ENCODE peak calls at places on chromosomes 7 and 10, in four cellular contexts. One of them, this sample, is unnamed.

GRCh38 chr7:132095111-132095765 is 481.0 kb downstream of the PLXNA4 start:
- DNase-seq in GM12878: no peak
- DNase-seq in HepG2: no peak
- DNase-seq in K562: no peak
- DNase-seq in this sample: no peak

GRCh38 chr10:91883549-91884542 is 25.4 kb downstream of the FGFBP3 start:
- DNase-seq in GM12878: no peak
- DNase-seq in HepG2: peak
- DNase-seq in K562: no peak
- DNase-seq in this sample: no peak

GRCh38 chr7:7489546-7489945 is 46.1 kb downstream of the COL28A1 start:
- DNase-seq in GM12878: no peak
- DNase-seq in HepG2: no peak
- DNase-seq in K562: no peak
- DNase-seq in this sample: no peak

GRCh38 chr7:155710035-155710434 is 65.6 kb downstream of the RBM33 start:
- DNase-seq in GM12878: no peak
- DNase-seq in HepG2: no peak
- DNase-seq in K562: no peak
- DNase-seq in this sample: no peak

GRCh38 chr7:36217961-36218284 is 64.9 kb downstream of the EEPD1 start:
- DNase-seq in GM12878: no peak
- DNase-seq in HepG2: no peak
- DNase-seq in K562: no peak
- DNase-seq in this sample: no peak

GRCh38 chr10:18533921-18534320 is 117.5 kb downstream of the NSUN6 start:
- DNase-seq in GM12878: no peak
- DNase-seq in HepG2: no peak
- DNase-seq in K562: no peak
- DNase-seq in this sample: no peak

GRCh38 chr10:35079763-35080162 is 10.4 kb downstream of the CUL2 start:
- DNase-seq in GM12878: no peak
- DNase-seq in HepG2: no peak
- DNase-seq in K562: no peak
- DNase-seq in this sample: no peak

GRCh38 chr7:28986723-28987122 is 28.6 kb upstream of the TRIL start:
- DNase-seq in GM12878: no peak
- DNase-seq in HepG2: no peak
- DNase-seq in K562: no peak
- DNase-seq in this sample: no peak

GRCh38 chr7:38410056-38410455 is 136.6 kb upstream of the TARP start:
- DNase-seq in GM12878: no peak
- DNase-seq in HepG2: no peak
- DNase-seq in K562: no peak
- DNase-seq in this sample: no peak

GRCh38 chr10:86246279-86246940 is 120.2 kb downstream of the GRID1 start:
- DNase-seq in GM12878: no peak
- DNase-seq in HepG2: no peak
- DNase-seq in K562: no peak
- DNase-seq in this sample: no peak

GRCh38 chr7:85150624-85151023 is 36.2 kb downstream of the SEMA3D start:
- DNase-seq in GM12878: no peak
- DNase-seq in HepG2: no peak
- DNase-seq in K562: no peak
- DNase-seq in this sample: no peak

GRCh38 chr10:82037076-82037475 is 162.1 kb downstream of the NRG3 start:
- DNase-seq in GM12878: no peak
- DNase-seq in HepG2: no peak
- DNase-seq in K562: no peak
- DNase-seq in this sample: peak

GRCh38 chr10:103525901-103526300 is 32.4 kb downstream of the NEURL1 start:
- DNase-seq in GM12878: no peak
- DNase-seq in HepG2: no peak
- DNase-seq in K562: no peak
- DNase-seq in this sample: no peak
- TF ChIP-seq TAF1 in GM12878: no peak
- TF ChIP-seq TAF1 in HepG2: no peak
- TF ChIP-seq TAF1 in K562: no peak
- TF ChIP-seq TAF1 in this sample: no peak

DNA sequence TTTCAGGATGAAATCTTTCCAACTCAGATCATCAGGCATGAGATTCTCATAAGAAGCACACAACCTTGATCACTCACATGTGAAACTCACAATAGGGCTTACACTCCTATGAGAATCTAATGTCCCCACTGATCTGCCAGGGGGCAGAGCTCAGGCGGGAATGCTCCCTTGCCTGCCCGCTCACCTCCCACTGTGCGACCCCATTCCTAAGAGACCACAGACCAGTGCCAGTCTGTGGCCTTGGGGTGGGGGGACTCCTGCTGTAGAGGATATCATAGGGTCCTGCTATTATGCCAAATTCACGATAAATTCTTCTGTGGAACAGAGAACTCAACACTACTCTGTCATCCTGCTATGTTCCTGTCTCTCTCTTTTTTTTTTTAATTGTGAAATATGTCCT is 5.2 kb upstream of the RASGEF1A start:
- DNase-seq in GM12878: no peak
- DNase-seq in HepG2: no peak
- DNase-seq in K562: no peak
- DNase-seq in this sample: no peak
- TF ChIP-seq ZBTB33 in GM12878: no peak
- TF ChIP-seq ZBTB33 in HepG2: no peak
- TF ChIP-seq ZBTB33 in K562: no peak
- TF ChIP-seq ZBTB33 in this sample: no peak

DNA sequence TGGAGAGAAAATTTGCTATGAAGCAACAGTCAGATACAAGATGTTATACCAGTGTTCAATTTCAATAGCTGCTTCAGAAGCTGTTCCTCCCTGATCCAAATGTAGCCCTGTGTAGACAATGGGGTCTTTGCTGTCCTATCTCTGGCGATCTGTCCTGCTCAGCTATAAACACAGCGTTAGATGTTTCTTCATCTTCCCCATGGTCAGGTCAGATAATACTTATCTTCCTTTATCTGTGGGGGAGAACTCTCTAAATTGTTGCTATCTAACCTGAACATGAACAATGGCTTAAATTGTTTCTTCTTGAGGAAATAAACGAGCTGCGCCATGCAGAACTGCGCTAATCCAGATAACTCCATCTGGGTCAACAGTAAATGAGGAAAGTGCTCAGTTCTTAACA is 15.6 kb upstream of the KIAA1217 start:
- DNase-seq in GM12878: no peak
- DNase-seq in HepG2: peak
- DNase-seq in K562: no peak
- DNase-seq in this sample: no peak
- TF ChIP-seq POLR2AphosphoS5 in GM12878: no peak
- TF ChIP-seq POLR2AphosphoS5 in HepG2: no peak
- TF ChIP-seq POLR2AphosphoS5 in K562: no peak
- TF ChIP-seq POLR2AphosphoS5 in this sample: no peak

GRCh38 chr10:103021150-103021896 is 103.2 kb downstream of the CNNM2 start:
- DNase-seq in GM12878: no peak
- DNase-seq in HepG2: no peak
- DNase-seq in K562: no peak
- DNase-seq in this sample: no peak

GRCh38 chr10:103021897-103022286 is 103.8 kb downstream of the CNNM2 start:
- DNase-seq in GM12878: no peak
- DNase-seq in HepG2: peak
- DNase-seq in K562: no peak
- DNase-seq in this sample: no peak

DNA sequence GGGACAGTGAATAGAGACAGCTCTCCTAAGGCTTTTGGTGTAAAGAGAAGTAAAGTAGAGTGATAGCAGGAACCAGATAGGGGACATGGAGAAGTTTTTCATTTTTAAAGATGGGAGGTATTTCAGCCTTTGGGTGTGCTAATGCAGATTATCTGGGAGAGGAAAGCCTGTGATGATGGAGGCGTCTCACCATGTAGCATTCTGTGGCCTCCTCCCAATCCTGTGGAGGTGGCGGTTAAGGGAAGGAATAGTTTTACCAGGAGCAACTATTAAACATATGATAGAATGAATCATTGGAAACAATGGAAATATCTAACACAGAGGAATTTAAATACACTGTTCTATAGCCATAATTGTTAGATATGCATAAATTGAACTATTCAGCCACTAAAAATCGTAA is 101.3 kb downstream of the CNNM2 start:
- DNase-seq in GM12878: no peak
- DNase-seq in HepG2: no peak
- DNase-seq in K562: no peak
- DNase-seq in this sample: no peak
- TF ChIP-seq TAF1 in GM12878: no peak
- TF ChIP-seq TAF1 in HepG2: no peak
- TF ChIP-seq TAF1 in K562: no peak
- TF ChIP-seq TAF1 in this sample: no peak

DNA sequence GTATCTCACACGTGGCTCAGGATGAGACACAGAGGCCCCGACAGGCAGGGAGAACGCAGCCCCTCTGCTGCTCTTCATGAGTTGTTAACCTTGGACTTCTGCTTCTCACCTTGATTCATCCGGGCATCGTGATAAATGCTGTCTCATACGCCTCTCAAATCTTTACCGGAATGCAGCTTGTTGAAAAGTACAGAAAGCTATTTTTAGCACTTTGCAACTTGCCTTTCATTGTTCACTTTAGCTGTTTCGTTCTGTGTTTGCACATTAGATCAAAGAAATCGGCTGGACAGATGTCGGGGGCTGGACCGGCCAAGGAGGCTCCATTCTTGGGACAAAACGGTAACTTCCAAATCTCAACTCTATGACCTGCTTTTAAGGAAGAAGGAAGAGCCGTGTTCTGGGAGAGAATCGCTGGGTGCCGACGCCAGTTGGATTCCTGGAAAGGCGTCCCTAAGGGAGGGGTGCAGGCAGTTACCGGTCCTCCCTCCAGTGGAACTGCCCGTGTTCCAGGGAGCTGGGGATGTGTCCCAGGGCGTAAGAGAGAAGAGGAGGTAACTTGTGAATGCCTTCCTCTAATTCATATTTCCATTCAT is 49.3 kb downstream of the PFKP start:
- DNase-seq in GM12878: no peak
- DNase-seq in HepG2: peak
- DNase-seq in K562: no peak
- DNase-seq in this sample: no peak
- TF ChIP-seq ZBTB33 in GM12878: no peak
- TF ChIP-seq ZBTB33 in HepG2: no peak
- TF ChIP-seq ZBTB33 in K562: no peak
- TF ChIP-seq ZBTB33 in this sample: no peak

DNA sequence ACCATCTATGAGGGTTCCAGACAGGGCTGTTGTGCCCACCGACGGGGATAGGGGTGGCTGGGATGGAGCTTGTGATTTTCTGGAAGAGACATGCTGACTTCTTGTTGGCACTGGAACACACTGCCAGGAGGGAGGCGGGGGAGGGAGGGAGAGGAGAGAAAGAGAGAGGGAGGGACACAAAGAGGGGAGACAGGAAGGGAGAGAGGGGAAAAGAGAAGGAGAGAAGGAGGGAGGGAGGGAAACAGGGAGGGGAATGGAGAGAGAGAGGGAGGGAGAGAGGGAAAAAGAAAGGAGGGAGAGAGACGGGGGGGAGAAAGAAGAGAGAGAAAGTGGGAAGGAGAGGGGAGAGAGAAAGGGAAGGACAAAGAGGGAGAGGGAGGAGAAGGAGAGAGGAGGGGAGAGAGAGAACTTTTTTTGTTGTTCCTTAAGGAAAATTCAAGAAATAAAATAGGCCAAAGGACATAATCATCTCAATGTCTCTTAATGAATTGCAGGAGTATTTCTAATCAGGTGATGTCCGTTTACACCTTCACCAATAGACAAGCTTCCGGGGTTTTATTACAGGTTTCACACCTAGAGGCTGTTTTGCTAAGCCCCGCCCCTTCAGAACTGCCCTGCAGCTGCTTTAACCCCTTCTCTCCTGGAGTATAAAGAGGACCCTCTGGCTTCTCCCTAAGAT is 82.2 kb upstream of the GTF2IRD1 start:
- DNase-seq in GM12878: no peak
- DNase-seq in HepG2: no peak
- DNase-seq in K562: peak
- DNase-seq in this sample: no peak
- TF ChIP-seq POLR2AphosphoS5 in GM12878: no peak
- TF ChIP-seq POLR2AphosphoS5 in HepG2: no peak
- TF ChIP-seq POLR2AphosphoS5 in K562: no peak
- TF ChIP-seq POLR2AphosphoS5 in this sample: no peak

GRCh38 chr7:98211221-98211675 is at the start of gene BHLHA15:
- DNase-seq in GM12878: no peak
- DNase-seq in HepG2: peak
- DNase-seq in K562: peak
- DNase-seq in this sample: peak

GRCh38 chr7:98212532-98213041 is 1.3 kb downstream of the BHLHA15 start:
- DNase-seq in GM12878: no peak
- DNase-seq in HepG2: no peak
- DNase-seq in K562: no peak
- DNase-seq in this sample: peak

GRCh38 chr7:98211676-98212531 is 665 bp downstream of the BHLHA15 start:
- DNase-seq in GM12878: no peak
- DNase-seq in HepG2: peak
- DNase-seq in K562: peak
- DNase-seq in this sample: peak

GRCh38 chr7:98209166-98209920 is 1.9 kb upstream of the BHLHA15 start:
- DNase-seq in GM12878: no peak
- DNase-seq in HepG2: no peak
- DNase-seq in K562: no peak
- DNase-seq in this sample: no peak

DNA sequence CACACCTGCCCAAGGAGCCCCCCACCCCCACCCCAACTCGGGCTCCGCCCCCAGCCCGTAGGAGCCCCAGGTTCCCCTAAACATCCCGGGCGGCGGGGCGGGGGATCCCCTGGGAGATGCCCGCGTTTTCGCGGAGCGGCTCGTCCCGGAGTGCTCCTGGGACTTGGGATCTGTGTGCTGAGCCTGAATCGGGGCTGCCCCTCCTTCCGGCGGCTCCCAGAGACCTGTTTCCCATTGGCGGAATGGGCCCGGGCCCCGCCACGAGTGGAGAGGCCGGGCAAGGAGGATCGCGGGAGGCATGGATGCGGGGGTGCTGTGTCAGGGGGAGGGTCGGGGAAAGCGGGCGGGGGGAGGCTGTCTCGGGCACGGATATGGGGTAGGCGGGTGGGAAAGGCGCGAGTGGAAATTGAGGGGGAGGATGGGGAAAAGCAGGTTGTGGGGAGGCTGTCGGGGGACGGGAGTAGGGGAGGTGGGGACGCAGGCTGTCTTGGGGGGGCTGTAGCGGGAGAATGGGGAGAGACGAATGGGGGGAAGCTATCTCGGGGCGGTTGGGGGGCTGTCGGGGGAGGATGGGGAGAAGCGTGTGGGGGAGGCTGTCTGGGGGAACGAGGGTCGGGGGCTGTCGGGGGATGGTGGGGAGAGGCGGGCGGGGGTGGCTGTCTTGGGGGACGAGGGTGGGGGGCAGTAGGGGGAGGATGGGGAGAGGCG is 572 bp upstream of the BHLHA15 start:
- DNase-seq in GM12878: no peak
- DNase-seq in HepG2: no peak
- DNase-seq in K562: no peak
- DNase-seq in this sample: peak
- TF ChIP-seq TAF1 in GM12878: no peak
- TF ChIP-seq TAF1 in HepG2: no peak
- TF ChIP-seq TAF1 in K562: no peak
- TF ChIP-seq TAF1 in this sample: no peak

GRCh38 chr10:119575506-119575905 is 21.3 kb downstream of the TIAL1 start:
- DNase-seq in GM12878: no peak
- DNase-seq in HepG2: no peak
- DNase-seq in K562: peak
- DNase-seq in this sample: no peak
- TF ChIP-seq ZBTB33 in GM12878: no peak
- TF ChIP-seq ZBTB33 in HepG2: no peak
- TF ChIP-seq ZBTB33 in K562: no peak
- TF ChIP-seq ZBTB33 in this sample: no peak

This sample was measured in SK-N-SH.